ENCODE peak calls at places on chromosomes 5 and 9, in five cellular contexts. K is NT2/D1; N is right lobe of liver; O is tibial nerve; G is CD8-positive, alpha-beta T cell. C is an unnamed sample. For H3K27me3, the result is how much of the 10 kb centered on the place peaks cover.

GRCh38 chr9:124329996-124330714 is 72.4 kb downstream of the NEK6 start:
- DNase-seq in K (no peak), G (no peak), N (no peak), O (no peak), C (no peak)

GRCh38 chr5:93303291-93303691 is 277.7 kb downstream of the NR2F1-AS1 start:
- DNase-seq in K (no peak), G (no peak), N (no peak), O (no peak), C (no peak)

GRCh38 chr5:171336486-171337206 is 27.6 kb downstream of the TLX3 start:
- DNase-seq in N (peak), O (peak), G (no peak), K (no peak), C (no peak)

GRCh38 chr5:138110266-138110963 is 26.6 kb downstream of the WNT8A start:
- DNase-seq in G (no peak), N (no peak), K (no peak), O (no peak), C (no peak)

GRCh38 chr9:3323714-3324113 is 202.1 kb downstream of the RFX3 start:
- DNase-seq in G (no peak), N (no peak), K (no peak), O (no peak), C (no peak)

GRCh38 chr5:81202652-81203051 is 30.5 kb upstream of the CKMT2 start:
- DNase-seq in N (no peak), G (no peak), K (no peak), O (no peak), C (no peak)

GRCh38 chr5:117201016-117201415 is 626.4 kb upstream of the SEMA6A start:
- DNase-seq in O (no peak), G (no peak), K (no peak), N (no peak), C (no peak)

GRCh38 chr9:21677834-21678233 is 124.6 kb upstream of the MTAP start:
- DNase-seq in O (no peak), K (no peak), N (no peak), G (no peak), C (no peak)

GRCh38 chr5:179281688-179282087 is 63.6 kb downstream of the ADAMTS2 start:
- DNase-seq in N (no peak), O (no peak), G (no peak), K (no peak), C (no peak)

GRCh38 chr5:174798411-174798930 is 74.1 kb downstream of the MSX2 start:
- DNase-seq in K (no peak), G (no peak), N (no peak), O (no peak), C (no peak)

GRCh38 chr9:128150594-128151342 is 1.5 kb downstream of the LCN2 start:
- DNase-seq in O (no peak), K (no peak), N (no peak), G (no peak), C (peak)

GRCh38 chr9:104903609-104904008 is 24.3 kb downstream of the ABCA1 start:
- DNase-seq in G (no peak), N (peak), O (no peak), K (no peak), C (no peak)

GRCh38 chr5:134714120-134714519 is 24.2 kb upstream of the CAMLG start:
- DNase-seq in O (no peak), G (no peak), N (no peak), K (no peak), C (no peak)

GRCh38 chr5:9533096-9533495 is 12.8 kb downstream of the SEMA5A start:
- DNase-seq in G (no peak), N (no peak), O (no peak), K (no peak), C (no peak)

GRCh38 chr9:17800397-17800796 is 221.5 kb downstream of the SH3GL2 start:
- DNase-seq in O (no peak), N (no peak), K (no peak), G (no peak), C (no peak)

GRCh38 chr9:112111461-112111860 is 63.6 kb downstream of the SUSD1 start:
- DNase-seq in N (no peak), G (no peak), O (no peak), K (no peak), C (peak)

GRCh38 chr9:4680178-4680535 is 788 bp downstream of the CDC37L1 start:
- DNase-seq in O (no peak), G (no peak), K (no peak), N (no peak), C (no peak)

GRCh38 chr5:74762599-74762998 is 4.3 kb downstream of the GFM2 start:
- DNase-seq in K (no peak), G (no peak), N (no peak), O (no peak), C (no peak)

GRCh38 chr9:123267481-123268239 is 726 bp downstream of the STRBP start:
- DNase-seq in O (no peak), K (no peak), G (no peak), N (peak), C (peak)

GRCh38 chr9:19788152-19788551 is 685 bp downstream of the SLC24A2 start:
- DNase-seq in O (no peak), K (peak), G (no peak), N (no peak), C (no peak)

GRCh38 chr5:126864042-126864688 is 87.2 kb downstream of the LMNB1 start:
- DNase-seq in G (no peak), N (no peak), K (no peak), O (no peak), C (no peak)

GRCh38 chr5:91119265-91119664 is 263.9 kb downstream of the ARRDC3 start:
- DNase-seq in N (no peak), K (no peak), O (no peak), G (no peak), C (no peak)

GRCh38 chr5:179416906-179417470 is 71.7 kb upstream of the ADAMTS2 start:
- DNase-seq in O (no peak), N (no peak), G (no peak), K (no peak), C (peak)

GRCh38 chr5:136622737-136623136 is 257.4 kb upstream of the TRPC7 start:
- DNase-seq in K (no peak), O (no peak), N (no peak), G (no peak), C (no peak)

GRCh38 chr9:37776328-37776727 is 8.5 kb downstream of the EXOSC3 start:
- DNase-seq in O (no peak), N (no peak), K (no peak), G (no peak), C (no peak)

GRCh38 chr9:124011460-124012301 is at the start of gene LHX2:
- DNase-seq in G (no peak), N (peak), O (no peak), K (peak), C (peak)

GRCh38 chr9:137798901-137799629 is 78.5 kb upstream of the CACNA1B start:
- DNase-seq in K (no peak), N (no peak), G (no peak), O (no peak), C (no peak)

GRCh38 chr9:6852243-6852963 is 94.6 kb downstream of the KDM4C start:
- DNase-seq in O (no peak), G (no peak), K (no peak), N (no peak), C (no peak)

GRCh38 chr9:112074250-112075008 is 100.7 kb downstream of the SUSD1 start:
- DNase-seq in G (peak), K (no peak), N (peak), O (peak), C (peak)

GRCh38 chr5:96253140-96253539 is 179.9 kb downstream of the PCSK1 start:
- DNase-seq in G (no peak), N (no peak), K (no peak), O (no peak), C (no peak)

GRCh38 chr5:149358294-149358651 is 427 bp downstream of the PCYOX1L start:
- DNase-seq in N (peak), K (no peak), O (peak), G (no peak), C (peak)

GRCh38 chr9:90432951-90433350 is 209.7 kb downstream of the DIRAS2 start:
- DNase-seq in K (no peak), O (no peak), G (no peak), N (no peak), C (no peak)

GRCh38 chr5:170307575-170308465 is 10.2 kb upstream of the LCP2 start:
- DNase-seq in O (peak), G (no peak), N (peak), K (no peak), C (peak)

GRCh38 chr9:136710543-136710942 is 1.8 kb upstream of the DIPK1B start:
- DNase-seq in K (no peak), N (no peak), O (no peak), G (no peak), C (no peak)

GRCh38 chr5:67353500-67353931 is 156.9 kb upstream of the CD180 start:
- DNase-seq in N (no peak), G (no peak), K (no peak), O (no peak), C (no peak)

GRCh38 chr5:123879071-123879470 is 367.1 kb downstream of the CSNK1G3 start:
- DNase-seq in G (no peak), O (no peak), K (no peak), N (no peak), C (no peak)

GRCh38 chr5:50874277-50874984 is 208.0 kb downstream of the PARP8 start:
- DNase-seq in N (no peak), G (no peak), K (no peak), O (no peak), C (no peak)

GRCh38 chr5:77863181-77863580 is 87.0 kb upstream of the TBCA start:
- DNase-seq in N (no peak), O (no peak), K (no peak), G (no peak), C (no peak)

GRCh38 chr9:2014148-2014547 is 999 bp upstream of the SMARCA2 start:
- DNase-seq in N (no peak), G (no peak), K (no peak), O (no peak), C (peak)

GRCh38 chr5:107808671-107809137 is 138.0 kb upstream of the EFNA5 start:
- DNase-seq in N (no peak), O (no peak), K (peak), G (no peak), C (no peak)
- H3K27me3 ChIP-seq in N (under half), O (under half), K (under half), G (under half), C (under half)

GRCh38 chr5:139816566-139816965 is 21.0 kb downstream of the PSD2 start:
- DNase-seq in K (no peak), G (no peak), O (no peak), N (no peak), C (no peak)
- H3K27me3 ChIP-seq in K (under half), G (under half), O (under half), N (under half), C (under half)

GRCh38 chr5:59371525-59372138 is 521.9 kb downstream of the PDE4D start:
- DNase-seq in O (no peak), K (no peak), G (no peak), N (no peak), C (no peak)

GRCh38 chr5:59366784-59367183 is 526.7 kb downstream of the PDE4D start:
- DNase-seq in O (no peak), K (no peak), N (no peak), G (no peak), C (no peak)

GRCh38 chr5:59368951-59369350 is 524.6 kb downstream of the PDE4D start:
- DNase-seq in G (no peak), O (no peak), K (no peak), N (no peak), C (no peak)

GRCh38 chr5:59367791-59368394 is 525.6 kb downstream of the PDE4D start:
- DNase-seq in O (peak), N (no peak), G (peak), K (peak), C (peak)
- H3K27me3 ChIP-seq in O (under half), N (under half), G (under half), K (under half), C (under half)

DNA sequence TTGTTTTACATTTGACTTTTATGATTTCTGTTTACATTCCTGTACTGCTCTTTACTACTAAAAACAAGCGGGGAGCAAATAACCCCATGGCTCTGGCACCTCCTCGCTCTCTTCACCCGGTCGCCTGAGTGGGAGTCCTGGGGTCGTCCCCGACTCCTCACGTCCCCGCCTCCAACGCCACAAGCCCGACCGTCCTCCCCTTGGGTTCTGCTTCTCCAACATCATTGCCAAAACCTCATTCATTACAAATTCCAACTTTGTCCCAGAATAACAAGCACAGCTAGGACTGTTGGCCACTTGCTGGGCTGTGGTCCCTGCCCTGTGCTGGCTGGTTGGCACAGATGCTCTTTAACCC is 35.1 kb downstream of the MRPL36 start:
- DNase-seq in N (peak), O (no peak), G (no peak), K (no peak), C (no peak)
- H3K27me3 ChIP-seq in N (under half), O (under half), G (under half), K (under half), C (under half)